ENCODE peak calls at places on chromosome 16, in four cellular contexts. C, K, G and M are unnamed samples.

GRCh38 chr16:59993101-59993500 is 1259.0 kb upstream of the GOT2 start:
- DNase-seq in K (no peak), C (no peak), G (no peak), M (peak; percentile 2)

GRCh38 chr16:78292726-78293380 is 193.4 kb downstream of the WWOX start:
- DNase-seq in K (no peak), C (no peak), G (no peak), M (no peak)

GRCh38 chr16:67987460-67988160 is 7.3 kb upstream of the DPEP3 start:
- DNase-seq in G (no peak), K (no peak), C (no peak), M (no peak)

GRCh38 chr16:17633146-17633966 is 162.6 kb upstream of the XYLT1 start:
- DNase-seq in G (no peak), K (no peak), C (no peak), M (no peak)

GRCh38 chr16:5502467-5502869 is 404.9 kb upstream of the EEF2KMT start:
- DNase-seq in G (peak; percentile 73), K (no peak), C (peak; percentile 74), M (peak; percentile 87)

GRCh38 chr16:24766057-24766456 is 36.6 kb downstream of the TNRC6A start:
- DNase-seq in G (no peak), C (no peak), K (no peak), M (no peak)

GRCh38 chr16:4347765-4348509 is 3.2 kb downstream of the PAM16 start:
- DNase-seq in C (no peak), G (no peak), K (no peak), M (no peak)

GRCh38 chr16:87556941-87557459 is 45.3 kb upstream of the JPH3 start:
- DNase-seq in C (no peak), G (no peak), K (peak; percentile 23), M (no peak)

GRCh38 chr16:73056383-73056782 is 8.5 kb upstream of the ZFHX3 start:
- DNase-seq in G (no peak), K (no peak), C (no peak), M (no peak)

GRCh38 chr16:3212006-3212405 is 23.0 kb downstream of the ZNF200 start:
- DNase-seq in G (no peak), K (no peak), C (no peak), M (no peak)

GRCh38 chr16:23535901-23536300 is 21.2 kb downstream of the EARS2 start:
- DNase-seq in C (no peak), G (no peak), K (peak; percentile 13), M (no peak)

GRCh38 chr16:23539984-23540816 is 16.9 kb downstream of the EARS2 start:
- DNase-seq in K (no peak), G (no peak), C (no peak), M (no peak)

GRCh38 chr16:23537390-23537789 is 19.8 kb downstream of the EARS2 start:
- DNase-seq in K (no peak), C (no peak), G (no peak), M (peak; percentile 25)

GRCh38 chr16:23534868-23535860 is 22.0 kb downstream of the EARS2 start:
- DNase-seq in K (peak; percentile 50), G (no peak), C (no peak), M (no peak)

DNA sequence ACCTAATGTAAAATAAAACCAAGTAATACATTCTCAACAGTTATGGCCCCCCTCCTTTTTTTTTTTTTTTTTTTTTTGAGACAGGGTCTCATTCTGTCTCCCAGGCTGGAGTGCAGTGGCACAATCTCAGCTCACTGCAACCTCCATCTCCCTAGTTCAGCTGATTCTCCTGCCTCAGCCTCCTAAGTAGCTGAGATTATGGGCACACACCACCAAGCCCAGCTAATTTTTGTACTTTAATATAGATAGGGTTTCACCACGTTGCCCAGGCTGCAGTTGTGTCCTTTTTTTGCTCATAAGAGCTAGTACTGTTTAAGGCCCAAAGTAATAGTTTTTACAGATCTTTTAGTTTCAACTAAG is 18.3 kb downstream of the EARS2 start:
- DNase-seq in K (no peak), G (no peak), C (no peak), M (no peak)
- H3K56ac ChIP-seq in K (no peak overlapping the region), G (no peak overlapping the region), C (no peak overlapping the region), M (no peak overlapping the region)

GRCh38 chr16:57747091-57747490 is 11.5 kb downstream of the KATNB1 start:
- DNase-seq in G (no peak), K (no peak), C (no peak), M (no peak)
- H3K56ac ChIP-seq in G (no peak overlapping the region), K (no peak overlapping the region), C (no peak overlapping the region), M (no peak overlapping the region)

DNA sequence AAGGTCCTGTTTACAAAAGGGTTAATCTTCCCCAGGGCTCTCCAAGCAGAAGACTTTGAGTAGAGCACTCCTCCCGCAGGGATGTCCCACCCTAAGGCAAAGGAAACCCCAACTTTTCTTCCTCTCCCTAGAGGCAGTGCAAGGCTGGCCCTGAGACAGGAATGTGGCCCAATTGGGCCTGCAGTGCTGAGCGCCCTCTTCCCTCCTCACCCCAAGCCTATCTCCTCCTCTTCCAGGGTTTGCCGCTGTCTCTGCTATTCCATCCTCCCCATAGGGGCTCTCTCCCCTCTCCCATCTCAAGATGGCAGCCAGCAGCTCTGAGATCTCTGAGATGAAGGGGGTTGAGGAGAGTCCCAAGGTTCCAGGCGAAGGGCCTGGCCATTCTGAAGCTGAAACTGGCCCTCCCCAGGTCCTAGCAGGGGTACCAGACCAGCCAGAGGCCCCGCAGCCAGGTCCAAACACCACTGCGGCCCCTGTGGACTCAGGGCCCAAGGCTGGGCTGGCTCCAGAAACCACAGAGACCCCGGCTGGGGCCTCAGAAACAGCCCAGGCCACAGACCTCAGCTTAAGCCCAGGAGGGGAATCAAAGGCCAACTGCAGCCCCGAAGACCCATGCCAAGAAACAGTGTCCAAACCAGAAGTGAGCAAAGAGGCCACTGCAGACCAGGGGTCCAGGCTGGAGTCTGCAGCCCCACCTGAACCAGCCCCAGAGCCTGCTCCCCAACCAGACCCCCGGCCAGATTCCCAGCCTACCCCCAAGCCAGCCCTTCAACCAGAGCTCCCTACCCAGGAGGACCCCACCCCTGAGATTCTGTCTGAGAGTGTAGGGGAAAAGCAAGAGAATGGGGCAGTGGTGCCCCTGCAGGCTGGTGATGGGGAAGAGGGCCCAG is 1.0 kb downstream of the PRRT2 start:
- DNase-seq in G (no peak), C (no peak), K (no peak), M (no peak)
- H3K56ac ChIP-seq in G (peak overlapping the region; percentile 34), C (no peak overlapping the region), K (peak overlapping the region; percentile 54), M (peak overlapping the region; percentile 91)

DNA sequence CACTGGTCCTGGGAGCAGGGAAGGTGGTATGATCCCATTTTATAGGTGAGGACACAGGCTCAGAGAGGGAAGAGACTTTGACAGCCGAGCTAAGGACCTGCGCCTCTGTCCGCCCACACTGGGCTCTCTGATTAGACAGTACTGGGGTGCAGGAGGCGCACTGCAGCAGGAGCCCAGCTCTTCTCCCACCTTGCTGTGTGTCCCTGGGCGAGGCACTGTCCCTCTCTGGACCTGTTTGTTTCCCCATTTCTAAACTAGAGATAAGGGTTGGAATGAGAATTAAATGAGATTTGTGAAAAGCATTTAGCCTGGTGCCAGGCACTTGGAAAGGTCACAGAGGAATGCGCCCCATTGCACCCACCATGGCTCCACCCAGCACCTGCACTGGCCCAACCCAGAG is 19.6 kb upstream of the GINS2 start:
- DNase-seq in G (no peak), C (no peak), K (no peak), M (no peak)
- H3K56ac ChIP-seq in G (no peak overlapping the region), C (no peak overlapping the region), K (no peak overlapping the region), M (no peak overlapping the region)

DNA sequence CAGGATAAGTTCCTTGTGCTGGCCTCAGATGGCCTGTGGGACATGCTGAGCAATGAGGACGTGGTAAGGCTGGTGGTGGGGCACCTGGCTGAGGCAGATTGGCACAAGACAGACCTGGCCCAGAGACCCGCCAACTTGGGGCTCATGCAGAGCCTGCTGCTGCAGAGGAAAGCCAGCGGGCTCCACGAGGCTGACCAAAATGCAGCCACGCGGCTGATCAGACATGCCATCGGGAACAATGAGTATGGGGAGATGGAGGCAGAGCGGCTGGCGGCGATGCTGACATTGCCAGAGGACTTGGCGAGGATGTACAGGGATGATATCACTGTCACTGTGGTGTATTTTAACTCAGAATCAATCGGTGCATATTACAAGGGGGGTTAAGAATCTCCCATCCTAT is 5.2 kb downstream of the PDP2 start:
- DNase-seq in C (no peak), G (no peak), K (no peak), M (no peak)
- H3K56ac ChIP-seq in C (no peak overlapping the region), G (no peak overlapping the region), K (no peak overlapping the region), M (peak overlapping the region; percentile 15)

GRCh38 chr16:57000271-57001025 is 11.1 kb downstream of the NLRC5 start:
- DNase-seq in K (peak; percentile 97), C (no peak), G (no peak), M (no peak)
- H3K56ac ChIP-seq in K (peak overlapping the region; percentile 77), C (no peak overlapping the region), G (no peak overlapping the region), M (no peak overlapping the region)

GRCh38 chr16:1013593-1013900 is 32.0 kb downstream of the SOX8 start:
- DNase-seq in G (no peak), K (no peak), C (no peak), M (no peak)
- H3K56ac ChIP-seq in G (no peak overlapping the region), K (no peak overlapping the region), C (no peak overlapping the region), M (no peak overlapping the region)